ENCODE peak calls at places on chromosomes 11 and 22, in seven cellular contexts. V is transverse colon, T is GM23338, J is breast epithelium, P is K562, Z is stomach, H is GM12878. R is an unnamed sample.

GRCh38 chr11:10302744-10303557 is 1.9 kb upstream of the ADM start:
- DNase-seq in J (peak), T (peak), H (no peak), V (peak), Z (peak), P (peak), R (peak)

GRCh38 chr22:47544696-47545095 is 782.2 kb downstream of the TBC1D22A start:
- DNase-seq in H (no peak), Z (no peak), P (no peak), T (no peak), V (no peak), J (peak), R (no peak)

GRCh38 chr22:39017596-39018365 is 3.1 kb upstream of the APOBEC3D start:
- DNase-seq in H (no peak), T (peak), Z (no peak), P (no peak), J (no peak), V (no peak), R (no peak)

GRCh38 chr11:117037952-117038350 is 60.3 kb downstream of the SIK3 start:
- DNase-seq in P (no peak), J (no peak), V (no peak), Z (no peak), H (no peak), T (no peak), R (no peak)

GRCh38 chr11:61905067-61905696 is 12.2 kb downstream of the RAB3IL1 start:
- DNase-seq in J (no peak), T (no peak), V (no peak), Z (no peak), H (no peak), P (no peak), R (no peak)

GRCh38 chr22:31099841-31100761 is 7.3 kb downstream of the SELENOM start:
- DNase-seq in H (no peak), J (no peak), Z (no peak), P (no peak), T (no peak), V (no peak), R (no peak)

GRCh38 chr11:119402470-119402869 is 20.5 kb downstream of the THY1 start:
- DNase-seq in T (no peak), H (no peak), J (no peak), Z (no peak), P (no peak), V (no peak), R (no peak)

GRCh38 chr11:106463796-106464201 is 386.3 kb downstream of the AASDHPPT start:
- DNase-seq in V (no peak), H (no peak), J (no peak), Z (no peak), T (no peak), P (no peak), R (no peak)

GRCh38 chr11:130400793-130401483 is 27.5 kb downstream of the ADAMTS8 start:
- DNase-seq in Z (no peak), H (no peak), J (no peak), V (no peak), P (no peak), T (no peak), R (no peak)

GRCh38 chr11:77091146-77091940 is 11.3 kb upstream of the OMP start:
- DNase-seq in T (peak), J (peak), H (no peak), V (peak), P (peak), Z (peak), R (peak)

GRCh38 chr11:2990617-2991476 is 1.3 kb downstream of the NAP1L4 start:
- DNase-seq in P (peak), H (no peak), Z (no peak), T (peak), V (peak), J (no peak), R (no peak)

GRCh38 chr11:93089474-93090102 is 108.2 kb downstream of the SLC36A4 start:
- DNase-seq in P (peak), H (no peak), V (peak), T (peak), Z (no peak), J (no peak), R (no peak)

GRCh38 chr11:123474994-123475393 is 44.9 kb downstream of the GRAMD1B start:
- DNase-seq in V (no peak), T (no peak), Z (no peak), H (no peak), P (no peak), J (no peak), R (no peak)

GRCh38 chr22:47550524-47551437 is 788.3 kb downstream of the TBC1D22A start:
- DNase-seq in H (no peak), V (no peak), P (no peak), J (peak), Z (peak), T (no peak), R (no peak)

GRCh38 chr11:112999518-112999917 is 38.3 kb downstream of the NCAM1 start:
- DNase-seq in V (no peak), T (no peak), Z (no peak), P (no peak), J (no peak), H (no peak), R (no peak)

GRCh38 chr11:41206388-41206787 is 253.1 kb downstream of the LRRC4C start:
- DNase-seq in P (no peak), T (peak), V (no peak), H (no peak), Z (no peak), J (no peak), R (no peak)

GRCh38 chr22:28923826-28924732 is 40.7 kb downstream of the ZNRF3 start:
- DNase-seq in P (no peak), J (peak), V (peak), T (peak), H (no peak), Z (peak), R (peak)
- H3K27ac ChIP-seq in P (no peak), J (peak), V (no peak), T (no peak), H (no peak), Z (peak), R (peak)

GRCh38 chr11:65112551-65113360 is 1.1 kb downstream of the TM7SF2 start:
- DNase-seq in H (no peak), V (peak), J (no peak), Z (peak), T (peak), P (peak), R (no peak)
- TF ChIP-seq POLR2AphosphoS5 in H (no peak), V (no peak), J (peak), Z (peak), T (peak), P (no peak), R (peak)

GRCh38 chr22:44029069-44029468 is 5.0 kb downstream of the PARVB start:
- DNase-seq in P (no peak), V (no peak), H (no peak), T (no peak), J (no peak), Z (no peak), R (no peak)
- H3K27ac ChIP-seq in P (no peak), V (peak), H (peak), T (no peak), J (no peak), Z (no peak), R (no peak)

DNA sequence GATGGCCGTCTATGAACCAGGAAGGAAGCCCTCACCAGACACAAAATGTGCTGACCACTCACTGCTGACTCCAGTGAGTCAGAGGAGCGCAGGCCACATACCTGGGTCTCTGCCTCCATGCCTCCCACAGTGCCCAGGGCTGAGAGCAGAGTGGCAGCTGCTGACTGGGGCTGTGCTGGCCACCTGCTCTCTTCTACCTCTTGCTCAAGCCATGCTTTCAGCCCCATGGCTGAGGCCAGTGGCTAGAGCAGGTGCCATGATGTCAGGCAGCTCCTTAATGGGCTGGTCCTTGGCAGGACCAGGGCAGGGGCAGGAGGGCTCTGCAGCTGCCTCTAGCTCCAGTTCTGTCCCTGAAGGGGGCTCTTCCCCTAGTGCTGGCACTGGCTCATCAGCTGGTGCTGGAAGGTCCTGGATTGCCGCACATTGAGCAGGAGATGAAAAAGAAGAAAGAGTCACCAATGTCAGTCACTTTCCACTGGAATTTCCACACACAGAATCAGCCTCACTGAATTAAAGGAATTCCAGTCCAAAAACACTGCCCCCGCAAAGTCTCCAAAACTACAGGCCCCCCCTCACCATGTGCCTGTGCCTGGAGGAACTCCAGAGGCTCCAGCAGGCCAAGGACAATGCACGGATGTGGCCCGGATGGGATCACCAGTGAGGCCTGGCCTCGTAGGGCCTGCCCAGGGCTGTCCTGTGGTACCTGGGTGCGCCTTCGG is 86.4 kb downstream of the GGTLC2 start:
- DNase-seq in T (no peak), P (no peak), J (no peak), V (no peak), H (no peak), Z (no peak), R (no peak)
- TF ChIP-seq POLR2AphosphoS5 in T (no peak), P (no peak), J (no peak), V (no peak), H (no peak), Z (no peak), R (no peak)